ENCODE peak calls at places on chromosome 18, in five cellular contexts. M is IMR-90, H is A549, R is K562, I is GM12878. E is an unnamed sample.

GRCh38 chr18:37570336-37570930 is 4.8 kb upstream of the CELF4 start:
- DNase-seq in R (no peak), I (no peak), M (no peak), H (no peak), E (peak)

GRCh38 chr18:46587568-46587967 is 69.5 kb downstream of the LOXHD1 start:
- DNase-seq in R (no peak), H (no peak), I (no peak), M (no peak), E (no peak)

GRCh38 chr18:62420513-62421209 is 95.6 kb downstream of the TNFRSF11A start:
- DNase-seq in R (peak), M (peak), H (peak), I (peak), E (no peak)

GRCh38 chr18:75962177-75962576 is 532.9 kb downstream of the ZNF516 start:
- DNase-seq in M (no peak), R (no peak), H (no peak), I (no peak), E (no peak)

GRCh38 chr18:31233550-31234306 is 71.1 kb upstream of the DSC1 start:
- DNase-seq in R (no peak), H (no peak), I (no peak), M (no peak), E (no peak)

GRCh38 chr18:3330622-3331021 is 68.7 kb downstream of the MYL12B start:
- DNase-seq in R (no peak), H (no peak), I (no peak), M (no peak), E (no peak)

GRCh38 chr18:68666316-68666715 is 48.6 kb downstream of the TMX3 start:
- DNase-seq in I (no peak), R (no peak), M (no peak), H (no peak), E (no peak)

GRCh38 chr18:55228191-55228590 is 268.9 kb upstream of the CCDC68 start:
- DNase-seq in M (peak), H (peak), R (no peak), I (no peak), E (no peak)

GRCh38 chr18:77067315-77068061 is 65.1 kb downstream of the MBP start:
- DNase-seq in R (no peak), H (peak), M (peak), I (peak), E (no peak)

GRCh38 chr18:23800902-23801301 is 111.6 kb downstream of the LAMA3 start:
- DNase-seq in H (no peak), M (no peak), I (no peak), R (no peak), E (no peak)

GRCh38 chr18:70377317-70377799 is 88.5 kb downstream of the SOCS6 start:
- DNase-seq in M (no peak), H (peak), R (no peak), I (no peak), E (peak)

GRCh38 chr18:32735781-32736180 is 37.0 kb downstream of the KLHL14 start:
- DNase-seq in M (peak), R (no peak), I (no peak), H (no peak), E (no peak)

GRCh38 chr18:22346968-22347611 is 70.6 kb downstream of the CTAGE1 start:
- DNase-seq in R (no peak), H (no peak), I (no peak), M (peak), E (no peak)

GRCh38 chr18:75073654-75074053 is 135.3 kb downstream of the PTGR3 start:
- DNase-seq in R (no peak), I (no peak), H (no peak), M (no peak), E (no peak)

GRCh38 chr18:63237911-63238710 is 81.5 kb downstream of the BCL2 start:
- DNase-seq in H (peak), I (no peak), R (no peak), M (peak), E (no peak)

GRCh38 chr18:36247036-36247435 is 50.5 kb upstream of the FHOD3 start:
- DNase-seq in R (no peak), H (no peak), M (peak), I (no peak), E (no peak)

GRCh38 chr18:69127844-69128486 is 272.7 kb upstream of the DOK6 start:
- DNase-seq in R (no peak), I (no peak), M (no peak), H (no peak), E (peak)

GRCh38 chr18:11119550-11119949 is 29.8 kb downstream of the PIEZO2 start:
- DNase-seq in H (no peak), M (no peak), I (no peak), R (no peak), E (no peak)

GRCh38 chr18:51068111-51068510 is 38.1 kb downstream of the SMAD4 start:
- DNase-seq in M (peak), H (no peak), I (no peak), R (no peak), E (no peak)

GRCh38 chr18:58216071-58216471 is 172.0 kb downstream of the NEDD4L start:
- DNase-seq in R (no peak), M (no peak), I (no peak), H (no peak), E (no peak)

GRCh38 chr18:77323640-77324370 is 74.2 kb downstream of the GALR1 start:
- DNase-seq in H (no peak), R (no peak), I (no peak), M (no peak), E (no peak)

GRCh38 chr18:58639751-58640427 is 11.0 kb upstream of the ALPK2 start:
- DNase-seq in R (no peak), H (no peak), M (peak), I (no peak), E (no peak)

GRCh38 chr18:61388010-61388409 is 54.8 kb downstream of the CDH20 start:
- DNase-seq in H (no peak), M (peak), R (no peak), I (no peak), E (no peak)

GRCh38 chr18:31274915-31275314 is 43.0 kb upstream of the DSG1 start:
- DNase-seq in R (no peak), H (peak), I (no peak), M (no peak), E (no peak)

GRCh38 chr18:76565238-76566173 is 70.5 kb upstream of the ZNF516 start:
- DNase-seq in R (peak), I (no peak), H (peak), M (peak), E (peak)

GRCh38 chr18:10518595-10519273 is 7.1 kb upstream of the NAPG start:
- DNase-seq in I (no peak), H (no peak), M (peak), R (peak), E (peak)

GRCh38 chr18:29188760-29189159 is 1011.8 kb upstream of the CDH2 start:
- DNase-seq in R (no peak), I (no peak), M (peak), H (no peak), E (no peak)

GRCh38 chr18:63897072-63897471 is 9.6 kb downstream of the SERPINB2 start:
- DNase-seq in M (no peak), R (no peak), H (no peak), I (no peak), E (no peak)

GRCh38 chr18:35076556-35076955 is 35.3 kb downstream of the MAPRE2 start:
- DNase-seq in I (no peak), R (no peak), M (peak), H (no peak), E (no peak)

DNA sequence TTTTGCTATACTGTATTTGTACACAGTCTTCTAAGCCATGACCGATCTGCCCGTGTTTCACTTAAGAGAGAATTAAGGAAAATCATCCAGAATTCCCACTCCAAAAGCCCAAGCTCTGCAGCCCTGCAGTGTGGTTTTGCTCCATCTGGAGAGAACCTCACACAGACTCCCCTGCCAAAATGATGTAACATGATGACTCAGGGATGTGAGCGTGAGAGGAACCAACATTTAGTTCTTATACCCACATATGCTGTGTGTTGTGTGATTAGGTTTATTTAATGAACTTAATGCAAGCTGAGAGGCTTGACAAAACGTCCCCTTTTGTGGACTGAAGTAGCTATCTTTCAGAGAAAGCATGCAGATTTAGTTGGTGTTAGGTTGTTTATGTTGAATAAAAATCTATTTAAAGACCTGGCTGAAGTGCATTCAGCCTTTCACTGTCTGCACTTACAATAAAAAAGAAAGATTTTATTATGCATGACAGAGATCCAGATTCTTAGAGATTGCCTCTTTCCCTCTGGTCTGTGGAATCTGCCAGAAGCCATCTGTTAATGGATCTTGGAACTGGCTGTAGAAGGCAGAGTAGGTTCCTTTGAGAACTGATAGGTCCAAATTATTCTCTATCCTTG is 6.3 kb downstream of the RAB12 start:
- DNase-seq in R (peak), M (peak), H (peak), I (no peak), E (peak)
- TF ChIP-seq RCOR1 in R (peak), M (no peak), H (no peak), I (no peak), E (no peak)

DNA sequence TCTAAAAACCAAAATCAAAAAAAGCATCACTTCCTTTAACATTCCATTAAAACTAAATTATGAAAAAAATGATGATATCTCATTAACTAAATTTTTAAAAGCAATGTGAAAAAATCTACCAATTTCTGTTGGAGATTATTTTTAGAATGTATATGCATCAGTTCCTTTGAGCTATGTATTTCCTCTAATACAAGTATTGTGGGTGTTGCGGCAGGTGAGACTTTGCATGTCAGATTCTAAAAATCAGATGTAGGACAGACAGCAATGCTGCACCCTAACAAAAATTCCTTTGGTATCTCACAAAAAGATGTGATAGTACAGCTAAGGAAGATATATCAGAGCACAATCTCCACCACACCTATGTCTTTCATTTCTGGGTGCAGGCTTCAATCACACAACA is 6.8 kb downstream of the MBD2 start:
- DNase-seq in H (no peak), R (no peak), M (no peak), I (no peak), E (no peak)
- TF ChIP-seq RCOR1 in H (no peak), R (no peak), M (no peak), I (no peak), E (no peak)

GRCh38 chr18:6055711-6056110 is 160.4 kb upstream of the TMEM200C start:
- DNase-seq in M (peak), H (no peak), I (no peak), R (no peak), E (peak)

GRCh38 chr18:6059551-6059950 is 164.2 kb upstream of the TMEM200C start:
- DNase-seq in R (no peak), H (no peak), I (no peak), M (no peak), E (no peak)

GRCh38 chr18:6058941-6059340 is 163.6 kb upstream of the TMEM200C start:
- DNase-seq in H (no peak), M (peak), I (no peak), R (no peak), E (no peak)

GRCh38 chr18:6056171-6056932 is 161.0 kb upstream of the TMEM200C start:
- DNase-seq in I (no peak), H (no peak), R (no peak), M (peak), E (no peak)

GRCh38 chr18:6057604-6058003 is 162.3 kb upstream of the TMEM200C start:
- DNase-seq in H (no peak), R (no peak), M (peak), I (no peak), E (no peak)
- TF ChIP-seq RCOR1 in H (no peak), R (no peak), M (no peak), I (no peak), E (no peak)

GRCh38 chr18:48784654-48785053 is 166.1 kb downstream of the SMAD7 start:
- DNase-seq in I (peak), M (no peak), R (no peak), H (no peak), E (no peak)

GRCh38 chr18:48786621-48787522 is 163.9 kb downstream of the SMAD7 start:
- DNase-seq in H (no peak), I (no peak), R (no peak), M (no peak), E (no peak)

GRCh38 chr18:48785686-48786470 is 164.9 kb downstream of the SMAD7 start:
- DNase-seq in H (no peak), I (no peak), R (no peak), M (no peak), E (no peak)

GRCh38 chr18:48783616-48784520 is 166.9 kb downstream of the SMAD7 start:
- DNase-seq in M (no peak), R (no peak), I (no peak), H (no peak), E (no peak)

DNA sequence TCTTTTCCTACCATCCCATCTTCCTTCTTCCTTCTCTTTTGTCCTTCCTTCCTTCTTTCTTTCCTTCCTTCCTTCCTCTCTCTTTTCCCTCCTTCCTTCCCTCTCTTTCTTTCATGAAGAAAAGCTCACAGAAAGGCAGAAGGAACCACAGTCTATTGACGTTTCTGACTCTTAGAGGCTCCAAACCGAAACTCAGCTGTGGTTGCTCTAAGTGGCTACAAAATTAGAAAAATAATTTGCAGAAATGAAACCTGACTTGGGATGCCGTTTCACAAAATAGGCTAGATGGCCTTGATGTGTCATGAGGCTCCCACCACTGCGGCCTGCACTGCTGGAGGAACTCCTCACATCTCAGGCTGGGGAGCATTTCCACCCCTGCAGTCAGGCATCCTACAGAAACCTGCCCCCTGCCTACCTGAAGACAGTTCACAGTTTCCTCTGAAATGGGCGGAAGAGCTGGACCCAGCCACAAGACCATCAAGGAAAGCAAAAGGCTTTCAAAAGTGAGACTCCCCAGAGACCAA is 165.6 kb downstream of the SMAD7 start:
- DNase-seq in I (peak), R (no peak), H (no peak), M (no peak), E (no peak)
- TF ChIP-seq RCOR1 in I (peak), R (no peak), H (no peak), M (no peak), E (no peak)